ENCODE peak calls at places on chromosomes 1 and 21, in five cellular contexts. G is RWPE1, Z is A172, L is LoVo, Q is MCF 10A. E is an unnamed sample.

GRCh38 chr1:90564164-90564563 is 152.9 kb downstream of the BARHL2 start:
- DNase-seq in Z (no peak), G (no peak), Q (no peak), L (no peak), E (no peak)

GRCh38 chr1:94694234-94694915 is 125.8 kb upstream of the SLC44A3 start:
- DNase-seq in Z (peak), Q (no peak), G (no peak), L (no peak), E (no peak)

GRCh38 chr1:33003657-33004056 is 33.0 kb downstream of the AK2 start:
- DNase-seq in Z (no peak), Q (no peak), L (no peak), G (no peak), E (no peak)

GRCh38 chr21:16913010-16913409 is 599.8 kb upstream of the CXADR start:
- DNase-seq in Q (peak), L (no peak), G (no peak), Z (peak), E (no peak)

GRCh38 chr1:2115008-2115921 is 65.1 kb downstream of the PRKCZ start:
- DNase-seq in L (no peak), Z (no peak), G (no peak), Q (no peak), E (no peak)

GRCh38 chr1:241518447-241519307 is 878 bp downstream of the FH start:
- DNase-seq in Z (peak), G (peak), Q (peak), L (peak), E (peak)

GRCh38 chr1:207950750-207951149 is 39.8 kb upstream of the CD34 start:
- DNase-seq in L (no peak), G (no peak), Z (no peak), Q (no peak), E (no peak)

GRCh38 chr1:46244656-46245371 is 2.7 kb upstream of the RAD54L start:
- DNase-seq in G (peak), L (peak), Q (peak), Z (peak), E (peak)

GRCh38 chr1:225602590-225603206 is 50.2 kb downstream of the ENAH start:
- DNase-seq in G (no peak), Q (peak), L (no peak), Z (no peak), E (peak)

GRCh38 chr1:38152351-38153082 is 105.9 kb upstream of the POU3F1 start:
- DNase-seq in Z (no peak), L (no peak), Q (peak), G (peak), E (peak)

GRCh38 chr1:236565530-236565929 is 38.8 kb downstream of the HEATR1 start:
- DNase-seq in G (no peak), Z (no peak), L (no peak), Q (no peak), E (no peak)

GRCh38 chr1:190328361-190328760 is 149.3 kb downstream of the BRINP3 start:
- DNase-seq in Q (peak), Z (peak), L (no peak), G (peak), E (peak)

GRCh38 chr1:218585565-218586184 is 240.5 kb downstream of the TGFB2 start:
- DNase-seq in Z (peak), G (peak), Q (peak), L (peak), E (peak)

GRCh38 chr1:100234432-100234831 is 15.2 kb downstream of the DBT start:
- DNase-seq in Z (no peak), G (no peak), Q (no peak), L (no peak), E (peak)

GRCh38 chr1:11342677-11343076 is 69.7 kb downstream of the UBIAD1 start:
- DNase-seq in Q (no peak), L (no peak), G (no peak), Z (no peak), E (no peak)

GRCh38 chr1:46513536-46513935 is 23.9 kb downstream of the DMBX1 start:
- DNase-seq in L (no peak), Z (no peak), G (no peak), Q (no peak), E (no peak)

GRCh38 chr1:244006961-244007360 is 44.1 kb upstream of the ZBTB18 start:
- DNase-seq in L (no peak), Q (no peak), Z (no peak), G (no peak), E (no peak)

GRCh38 chr1:235648407-235648907 is 1.1 kb downstream of the GNG4 start:
- DNase-seq in Z (no peak), Q (no peak), L (no peak), G (no peak), E (no peak)

GRCh38 chr1:20603473-20604464 is 14.9 kb downstream of the CDA start:
- DNase-seq in Z (peak), G (peak), Q (peak), L (peak), E (peak)

GRCh38 chr21:28337319-28337718 is 655.4 kb downstream of the LTN1 start:
- DNase-seq in G (peak), L (peak), Z (peak), Q (peak), E (peak)

GRCh38 chr1:202521886-202522285 is 173.4 kb downstream of the PPP1R12B start:
- DNase-seq in Q (no peak), G (no peak), Z (no peak), L (no peak), E (no peak)

GRCh38 chr21:32392880-32393676 is at the start of gene URB1:
- DNase-seq in Q (peak), Z (peak), G (peak), L (peak), E (peak)

GRCh38 chr1:226308166-226308722 is 720 bp downstream of the LIN9 start:
- DNase-seq in Q (no peak), L (no peak), G (peak), Z (no peak), E (no peak)